ENCODE peak calls at places on chromosomes 11 and 22, in four cellular contexts. I, Z, K and D are unnamed samples.

GRCh38 chr22:22709719-22710445 is 65.5 kb downstream of the GGTLC2 start:
- DNase-seq in I (no peak), Z (no peak), K (no peak), D (peak; percentile 36)

GRCh38 chr11:2257023-2257700 is 13.2 kb downstream of the ASCL2 start:
- DNase-seq in I (no peak), Z (peak; percentile 28), K (no peak), D (no peak)

GRCh38 chr22:37202706-37203105 is 9.6 kb downstream of the SSTR3 start:
- DNase-seq in I (no peak), Z (no peak), K (no peak), D (no peak)

GRCh38 chr11:84022221-84022620 is 736.1 kb upstream of the CCDC90B start:
- DNase-seq in I (no peak), Z (no peak), K (no peak), D (no peak)

GRCh38 chr11:125053167-125053566 is 9.9 kb upstream of the SLC37A2 start:
- DNase-seq in I (no peak), Z (no peak), K (no peak), D (no peak)

GRCh38 chr22:31753005-31753633 is 700 bp upstream of the DEPDC5 start:
- DNase-seq in I (peak; percentile 15), Z (peak; percentile 42), K (no peak), D (peak; percentile 80)

GRCh38 chr11:134846776-134847722 is 435.0 kb upstream of the B3GAT1 start:
- DNase-seq in I (no peak), Z (peak; percentile 17), K (no peak), D (no peak)

GRCh38 chr11:65504671-65505433 is 6.0 kb downstream of the MALAT1 start:
- DNase-seq in I (no peak), Z (no peak), K (peak; percentile 50), D (no peak)

GRCh38 chr11:113014731-113015455 is 53.7 kb downstream of the NCAM1 start:
- DNase-seq in I (no peak), Z (no peak), K (peak; percentile 29), D (peak; percentile 10)

GRCh38 chr22:33757443-33758124 is 162.7 kb downstream of the LARGE1 start:
- DNase-seq in I (no peak), Z (no peak), K (no peak), D (peak; percentile 41)

GRCh38 chr11:113447621-113448310 is 27.4 kb downstream of the DRD2 start:
- DNase-seq in I (no peak), Z (no peak), K (peak; percentile 6), D (no peak)

GRCh38 chr11:58636587-58636986 is 14.1 kb downstream of the CNTF start:
- DNase-seq in I (no peak), Z (no peak), K (no peak), D (no peak)
- TF ChIP-seq CTCF in I (no peak), Z (no peak), K (no peak), D (no peak)

GRCh38 chr11:82775736-82776346 is 42.2 kb upstream of the FAM181B start:
- DNase-seq in I (peak; percentile 29), Z (no peak), K (peak; percentile 42), D (peak; percentile 43)
- TF ChIP-seq CTCF in I (peak; percentile 63), Z (peak; percentile 3), K (peak; percentile 94), D (peak; percentile 50)

GRCh38 chr11:55949330-55949729 is 13.1 kb upstream of the OR5I1 start:
- DNase-seq in I (no peak), Z (no peak), K (no peak), D (no peak)
- TF ChIP-seq CTCF in I (no peak), Z (no peak), K (no peak), D (no peak)

GRCh38 chr11:111851067-111851466 is 20.3 kb downstream of the ALG9 start:
- DNase-seq in I (no peak), Z (no peak), K (no peak), D (no peak)

GRCh38 chr11:111849631-111850030 is 21.8 kb downstream of the ALG9 start:
- DNase-seq in I (no peak), Z (no peak), K (no peak), D (no peak)

GRCh38 chr11:111855506-111855905 is 15.9 kb downstream of the ALG9 start:
- DNase-seq in I (no peak), Z (no peak), K (no peak), D (no peak)

GRCh38 chr11:111852103-111852502 is 19.3 kb downstream of the ALG9 start:
- DNase-seq in I (no peak), Z (no peak), K (no peak), D (no peak)

GRCh38 chr11:111851636-111852035 is 19.7 kb downstream of the ALG9 start:
- DNase-seq in I (no peak), Z (no peak), K (peak; percentile 37), D (no peak)
- TF ChIP-seq CTCF in I (peak; percentile 37), Z (no peak), K (peak; percentile 66), D (no peak)

GRCh38 chr11:61575886-61576516 is 4.9 kb downstream of the SYT7 start:
- DNase-seq in I (no peak), Z (no peak), K (no peak), D (no peak)

GRCh38 chr11:61578819-61579218 is 2.1 kb downstream of the SYT7 start:
- DNase-seq in I (no peak), Z (no peak), K (no peak), D (no peak)

GRCh38 chr11:61580292-61580888 is 486 bp downstream of the SYT7 start:
- DNase-seq in I (no peak), Z (no peak), K (no peak), D (no peak)

GRCh38 chr11:61579398-61580291 is 1.2 kb downstream of the SYT7 start:
- DNase-seq in I (no peak), Z (no peak), K (no peak), D (no peak)

DNA sequence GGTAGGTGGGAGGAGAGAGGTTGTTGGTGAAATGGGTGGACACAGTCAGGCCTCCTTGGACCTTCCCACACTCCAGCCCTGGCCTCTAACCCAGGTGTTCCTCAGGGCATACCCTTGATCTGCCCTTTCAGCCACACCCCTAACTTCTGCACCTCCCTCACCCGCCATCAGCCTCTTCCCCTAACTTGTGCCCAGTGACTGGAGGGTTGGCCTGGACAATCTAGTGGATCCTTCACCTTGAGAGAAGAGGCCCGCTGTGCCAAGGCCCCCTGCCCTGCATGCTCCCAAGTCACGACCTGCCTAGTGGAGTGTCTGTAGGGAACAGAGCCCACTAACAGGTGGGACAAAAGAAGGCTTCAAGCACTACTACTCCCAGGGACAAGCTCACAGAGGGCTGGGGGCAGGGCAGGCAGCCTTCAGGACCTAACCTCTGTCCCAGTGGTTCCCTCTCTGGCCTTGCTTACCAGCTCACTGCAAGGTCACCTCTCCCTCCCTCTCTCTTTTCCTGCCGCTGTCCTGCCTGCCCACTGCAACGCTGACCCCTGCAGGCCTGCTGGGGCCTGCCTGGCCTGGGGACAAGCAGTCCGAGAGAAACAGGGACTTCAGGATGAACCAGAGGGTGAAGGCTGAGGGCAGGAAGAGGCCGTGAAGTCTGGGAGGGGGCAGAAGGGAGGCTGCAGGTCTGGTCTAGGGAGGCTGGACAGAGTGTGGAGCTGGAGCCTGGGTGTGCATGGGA is 3.3 kb downstream of the SYT7 start:
- DNase-seq in I (no peak), Z (no peak), K (no peak), D (peak; percentile 60)
- TF ChIP-seq CTCF in I (peak; percentile 13), Z (no peak), K (no peak), D (peak; percentile 49)

DNA sequence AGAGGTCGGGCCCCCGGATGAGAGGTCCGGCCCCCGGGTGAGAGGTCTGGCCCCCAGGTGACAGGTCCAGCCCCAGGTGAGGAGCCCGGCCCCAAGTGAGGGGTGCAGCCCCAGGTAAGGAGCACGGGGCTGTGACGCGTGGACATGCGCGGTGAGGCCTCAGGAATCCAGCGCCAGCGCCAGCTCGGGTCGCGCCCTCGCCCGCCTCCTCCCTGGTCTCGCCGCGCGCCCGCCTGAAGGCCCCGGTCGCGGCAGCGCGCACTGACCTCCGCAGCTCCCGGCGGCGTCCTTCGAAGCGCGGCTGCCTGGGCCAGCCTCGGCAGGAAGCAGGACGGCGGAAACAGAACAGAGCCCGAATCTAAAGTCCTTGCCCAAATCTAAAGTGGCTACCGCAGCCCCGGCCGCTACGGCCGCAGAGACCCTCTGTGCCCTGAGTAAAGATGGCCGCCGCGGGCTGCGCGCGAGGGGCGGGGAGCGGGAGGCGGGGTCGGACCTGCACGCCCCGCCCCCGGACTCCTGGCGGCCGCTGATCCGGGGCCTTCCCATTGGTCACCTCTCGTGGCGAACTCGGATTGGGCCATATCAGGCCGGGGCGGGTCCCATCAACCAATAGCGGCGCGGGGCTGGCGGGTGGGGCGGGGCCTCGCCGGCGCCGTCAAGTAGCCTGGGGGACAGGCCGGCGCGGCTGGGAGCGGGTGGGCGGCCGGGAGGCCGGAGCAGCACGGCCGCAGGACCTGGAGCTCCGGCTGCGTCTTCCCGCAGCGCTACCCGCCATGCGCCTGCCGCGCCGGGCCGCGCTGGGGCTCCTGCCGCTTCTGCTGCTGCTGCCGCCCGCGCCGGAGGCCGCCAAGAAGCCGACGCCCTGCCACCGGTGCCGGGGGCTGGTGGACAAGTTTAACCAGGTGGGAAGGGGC is at the start of the genes ALG12 and CRELD2:
- DNase-seq in I (peak; percentile 97), Z (peak; percentile 97), K (peak; percentile 96), D (peak; percentile 98)
- TF ChIP-seq CTCF in I (no peak), Z (no peak), K (no peak), D (no peak)